ENCODE peak calls at places on chromosomes 2 and 18, in four cellular contexts. N is fibroblast of the aortic adventitia, X is colonic mucosa, J is heart left ventricle. K is an unnamed sample.

GRCh38 chr2:241772063-241772499 is 4.5 kb upstream of the GAL3ST2 start:
- DNase-seq in J (no peak), N (no peak), X (no peak), K (no peak)

GRCh38 chr18:2641638-2642037 is 13.9 kb upstream of the SMCHD1 start:
- DNase-seq in N (peak), J (no peak), X (no peak), K (no peak)

GRCh38 chr2:11213090-11213638 is 57.9 kb downstream of the SLC66A3 start:
- DNase-seq in N (peak), J (no peak), X (no peak), K (no peak)

GRCh38 chr2:173986805-173987204 is 21.6 kb upstream of the SP3 start:
- DNase-seq in X (no peak), N (no peak), J (peak), K (no peak)

GRCh38 chr2:196105956-196106355 is 37.3 kb upstream of the DNAH7 start:
- DNase-seq in J (no peak), N (no peak), X (no peak), K (no peak)

GRCh38 chr2:203252851-203253250 is 14.0 kb downstream of the CYP20A1 start:
- DNase-seq in X (no peak), N (no peak), J (no peak), K (no peak)

GRCh38 chr18:48609820-48610815 is 71.3 kb downstream of the CTIF start:
- DNase-seq in X (no peak), J (no peak), N (no peak), K (no peak)

GRCh38 chr2:190802133-190802532 is 78.5 kb upstream of the GLS start:
- DNase-seq in X (no peak), J (no peak), N (no peak), K (no peak)

GRCh38 chr2:118032169-118033013 is 18.5 kb upstream of the CCDC93 start:
- DNase-seq in N (peak), J (no peak), X (peak), K (no peak)

GRCh38 chr2:233820766-233821105 is 33.6 kb downstream of the HJURP start:
- DNase-seq in N (no peak), X (no peak), J (no peak), K (no peak)

GRCh38 chr2:102950547-102950946 is 188.7 kb downstream of the TMEM182 start:
- DNase-seq in X (no peak), N (no peak), J (no peak), K (no peak)

GRCh38 chr18:68676913-68677312 is 38.0 kb downstream of the TMX3 start:
- DNase-seq in J (no peak), N (peak), X (no peak), K (no peak)

GRCh38 chr2:17800219-17800618 is 16.0 kb upstream of the MSGN1 start:
- DNase-seq in J (no peak), N (no peak), X (no peak), K (no peak)

GRCh38 chr2:223779877-223780276 is 57.5 kb downstream of the AP1S3 start:
- DNase-seq in J (no peak), X (peak), N (peak), K (no peak)

GRCh38 chr2:161239416-161240109 is 68.7 kb upstream of the PSMD14 start:
- DNase-seq in J (no peak), X (no peak), N (no peak), K (no peak)

GRCh38 chr2:44747794-44748193 is 193.7 kb upstream of the SIX3 start:
- DNase-seq in J (no peak), N (no peak), X (no peak), K (no peak)

GRCh38 chr18:23038712-23039111 is 96.6 kb upstream of the CABLES1 start:
- DNase-seq in N (peak), J (no peak), X (no peak), K (no peak)

GRCh38 chr2:170930132-170931109 is 1.4 kb downstream of the GORASP2 start:
- DNase-seq in J (no peak), N (peak), X (peak), K (no peak)

GRCh38 chr2:176096243-176096985 is 3.2 kb upstream of the HOXD12 start:
- DNase-seq in J (no peak), N (peak), X (peak), K (no peak)

GRCh38 chr18:46402396-46402795 is 254.6 kb downstream of the LOXHD1 start:
- DNase-seq in X (no peak), J (no peak), N (no peak), K (no peak)

GRCh38 chr2:15711126-15711860 is 119.6 kb downstream of the DDX1 start:
- DNase-seq in N (no peak), J (no peak), X (no peak), K (no peak)

GRCh38 chr2:10003206-10004125 is 39.9 kb upstream of the KLF11 start:
- DNase-seq in N (no peak), X (no peak), J (no peak), K (no peak)

GRCh38 chr2:78865663-78866062 is 159.8 kb upstream of the REG3G start:
- DNase-seq in N (no peak), J (no peak), X (no peak), K (no peak)

GRCh38 chr2:126663184-126663963 is 7.4 kb downstream of the GYPC start:
- DNase-seq in J (no peak), N (no peak), X (no peak), K (no peak)

GRCh38 chr18:26419746-26420145 is 128.6 kb downstream of the KCTD1 start:
- DNase-seq in J (no peak), N (no peak), X (no peak), K (no peak)

GRCh38 chr2:142037744-142038143 is 93.1 kb downstream of the LRP1B start:
- DNase-seq in X (no peak), N (no peak), J (no peak), K (no peak)

GRCh38 chr18:54090856-54091255 is 133.6 kb downstream of the MBD2 start:
- DNase-seq in J (no peak), X (no peak), N (no peak), K (no peak)

GRCh38 chr2:234963785-234964615 is 12.2 kb downstream of the SH3BP4 start:
- DNase-seq in N (peak), X (peak), J (no peak), K (no peak)

GRCh38 chr2:233209117-233209977 is 42.1 kb upstream of the ATG16L1 start:
- DNase-seq in J (no peak), X (no peak), N (peak), K (no peak)

GRCh38 chr2:30362468-30363081 is 84.5 kb upstream of the LCLAT1 start:
- DNase-seq in N (peak), X (no peak), J (no peak), K (no peak)

GRCh38 chr2:233718552-233718951 is at the start of gene UGT1A4:
- DNase-seq in X (no peak), N (no peak), J (no peak), K (no peak)

GRCh38 chr2:228377533-228377932 is 196.0 kb upstream of the SPHKAP start:
- DNase-seq in X (no peak), J (no peak), N (no peak), K (no peak)

GRCh38 chr18:79519751-79520472 is 124.2 kb downstream of the NFATC1 start:
- DNase-seq in J (no peak), X (peak), N (no peak), K (no peak)

GRCh38 chr2:63614448-63614968 is 25.7 kb downstream of the MDH1 start:
- DNase-seq in X (no peak), J (no peak), N (peak), K (no peak)

GRCh38 chr2:133194777-133195335 is 373.4 kb downstream of the NCKAP5 start:
- DNase-seq in X (no peak), J (no peak), N (no peak), K (no peak)

GRCh38 chr2:3222636-3223035 is 155.0 kb downstream of the EIPR1 start:
- DNase-seq in J (no peak), N (no peak), X (no peak), K (no peak)

GRCh38 chr18:79919089-79919488 is 32.4 kb downstream of the SLC66A2 start:
- DNase-seq in N (no peak), X (no peak), J (no peak), K (peak)

GRCh38 chr2:64049633-64050220 is 30.5 kb upstream of the VPS54 start:
- DNase-seq in X (peak), N (peak), J (peak), K (peak)

GRCh38 chr2:88919087-88919738 is 227.7 kb downstream of the RPIA start:
- DNase-seq in X (no peak), N (peak), J (no peak), K (no peak)

GRCh38 chr18:59268722-59269562 is 4.3 kb downstream of the RAX start:
- DNase-seq in N (no peak), J (peak), X (no peak), K (peak)
- TF ChIP-seq CTCF in N (no peak), J (no peak), X (no peak), K (peak)

DNA sequence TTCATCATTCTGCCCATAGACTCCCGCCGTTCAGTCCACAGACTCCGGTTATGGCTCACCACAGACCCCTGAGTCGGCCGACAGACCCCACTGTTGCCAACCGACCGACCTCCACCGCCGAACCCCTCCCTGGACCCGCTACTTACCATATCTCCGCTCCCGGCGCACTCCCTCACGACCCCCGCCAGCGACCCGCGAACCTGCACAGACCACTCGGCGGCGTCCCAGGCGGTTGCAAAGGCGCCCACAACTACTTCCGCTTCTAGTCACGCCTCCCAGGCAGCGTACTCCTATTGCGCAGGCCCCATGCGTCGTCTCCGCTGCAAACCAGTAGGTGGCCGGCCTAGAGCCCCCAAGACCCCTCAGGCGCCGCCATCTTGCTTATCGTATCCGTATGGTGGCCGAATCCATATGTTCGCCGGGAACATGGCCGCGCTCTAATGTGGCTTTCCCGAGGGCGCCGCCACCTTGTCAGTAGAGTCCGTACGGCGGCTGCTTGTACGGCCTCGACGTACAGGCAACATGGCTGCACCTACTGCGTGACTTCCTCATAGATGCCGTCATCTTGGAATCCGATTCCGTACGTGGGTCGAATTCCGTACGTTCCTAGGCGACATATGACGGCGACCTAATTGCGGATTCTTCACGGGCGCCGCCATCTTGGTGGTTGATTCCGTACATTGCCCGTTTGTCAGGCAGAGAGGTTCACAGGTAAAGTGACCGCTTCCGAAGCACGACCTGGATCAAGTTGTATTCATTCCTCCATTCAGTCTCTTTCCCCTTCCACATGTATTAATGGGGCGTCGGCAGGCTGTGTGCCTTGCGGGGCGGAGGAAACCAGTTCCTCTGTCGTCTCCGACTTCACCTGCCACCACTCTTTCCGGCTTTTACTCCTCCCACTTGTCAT is at the start of gene CXXC1:
- DNase-seq in J (peak), X (peak), N (peak), K (peak)
- TF ChIP-seq CTCF in J (peak), X (peak), N (peak), K (peak)

DNA sequence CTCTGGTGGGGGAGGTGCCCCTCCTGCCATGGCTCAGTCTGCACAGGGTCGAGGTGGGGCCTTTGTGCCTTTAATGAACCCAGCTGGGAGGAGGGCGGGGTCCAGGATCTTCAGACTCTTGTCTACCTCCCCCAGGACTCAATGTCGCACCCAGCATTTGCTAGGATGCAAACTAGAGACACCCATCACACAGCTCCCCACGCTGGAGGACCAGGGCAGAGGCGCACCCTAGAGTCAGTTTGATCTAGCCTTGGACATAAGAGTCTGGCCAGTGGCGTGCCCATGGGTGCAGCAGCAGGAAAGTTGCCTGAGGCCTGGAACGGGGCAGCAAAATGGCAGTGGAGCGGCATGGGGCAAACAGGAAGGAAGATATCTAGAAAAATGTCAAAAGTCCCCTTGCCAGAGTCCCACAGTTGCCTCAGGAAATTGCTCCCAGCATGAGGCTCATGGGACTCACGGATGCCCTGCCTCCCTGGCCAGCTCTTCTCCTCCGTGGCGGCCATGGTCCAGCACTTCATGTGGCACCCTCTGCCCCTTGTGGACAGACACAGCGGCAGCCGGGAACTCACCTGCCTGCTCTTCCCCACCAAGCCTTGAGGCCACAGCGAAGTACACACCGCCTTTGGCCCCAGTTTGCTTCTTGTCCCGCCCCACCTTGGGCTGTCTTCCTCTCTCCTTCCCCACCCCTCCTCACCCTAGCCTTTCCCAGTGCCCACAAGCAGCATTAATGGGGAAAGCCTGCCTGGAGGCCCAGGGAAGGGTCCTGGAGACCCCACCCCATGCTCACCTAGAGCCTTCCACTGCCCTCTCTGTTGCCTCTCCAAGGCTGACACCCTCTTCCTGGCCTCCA is 17.7 kb downstream of the SH2D6 start:
- DNase-seq in J (no peak), X (no peak), N (no peak), K (no peak)
- TF ChIP-seq CTCF in J (no peak), X (no peak), N (no peak), K (peak)

GRCh38 chr2:237167038-237167437 is 81.3 kb downstream of the COPS8 start:
- DNase-seq in X (no peak), J (no peak), N (no peak), K (no peak)

GRCh38 chr2:237167934-237168333 is 82.2 kb downstream of the COPS8 start:
- DNase-seq in J (no peak), N (no peak), X (no peak), K (no peak)

GRCh38 chr2:237164474-237165047 is 78.9 kb downstream of the COPS8 start:
- DNase-seq in N (no peak), X (no peak), J (no peak), K (no peak)

GRCh38 chr2:237162959-237163358 is 77.3 kb downstream of the COPS8 start:
- DNase-seq in J (no peak), X (no peak), N (no peak), K (no peak)

DNA sequence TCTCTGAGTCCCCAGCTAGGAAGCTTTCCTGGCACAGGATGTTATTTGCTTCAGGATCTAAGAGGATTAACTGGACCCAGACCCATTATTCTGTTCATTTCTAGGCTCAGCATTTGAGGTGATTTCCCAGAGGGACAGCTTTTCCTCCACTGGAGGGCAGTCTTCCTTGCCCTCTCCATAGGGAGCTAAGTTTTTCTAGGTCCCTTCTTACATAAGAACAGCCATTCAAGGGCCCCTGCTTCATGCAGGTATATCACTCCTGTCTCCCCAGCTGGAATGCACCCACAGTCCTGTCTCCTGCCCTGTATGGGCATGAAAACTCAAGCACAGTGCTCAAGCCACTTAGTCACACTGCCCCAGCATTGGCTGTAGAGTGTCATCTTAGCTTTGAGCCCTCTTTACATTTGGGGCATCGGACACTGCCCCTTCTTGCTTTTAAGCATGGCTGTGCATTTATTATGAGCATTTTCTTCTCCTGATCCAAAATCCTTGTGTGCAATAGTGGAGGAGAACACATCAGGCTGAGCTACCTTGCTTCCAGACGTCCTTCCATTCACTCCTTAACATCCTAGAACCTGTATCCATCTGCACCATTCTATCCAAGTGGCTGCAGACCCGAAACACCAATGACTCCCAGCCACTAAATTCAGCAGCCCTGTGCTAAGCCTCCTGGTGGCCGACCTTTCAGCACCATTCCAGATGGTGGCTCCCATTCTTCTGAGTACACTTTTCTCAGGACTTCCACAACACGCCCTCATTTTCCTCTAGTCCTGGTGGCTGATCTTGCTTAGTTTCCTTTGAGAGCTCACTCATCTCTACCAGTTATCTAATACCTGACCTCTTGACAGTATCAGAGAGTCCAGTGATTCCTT is 80.0 kb downstream of the COPS8 start:
- DNase-seq in J (no peak), N (peak), X (no peak), K (no peak)
- TF ChIP-seq CTCF in J (peak), N (peak), X (no peak), K (peak)

GRCh38 chr2:121293450-121294325 is 8.7 kb upstream of the TFCP2L1 start:
- DNase-seq in J (peak), X (peak), N (no peak), K (no peak)

GRCh38 chr2:121295911-121296650 is 11.1 kb upstream of the TFCP2L1 start:
- DNase-seq in J (no peak), N (no peak), X (no peak), K (no peak)

GRCh38 chr2:121298476-121298875 is 13.5 kb upstream of the TFCP2L1 start:
- DNase-seq in X (no peak), J (no peak), N (no peak), K (no peak)

GRCh38 chr2:121297217-121297830 is 12.3 kb upstream of the TFCP2L1 start:
- DNase-seq in X (peak), J (no peak), N (peak), K (no peak)

DNA sequence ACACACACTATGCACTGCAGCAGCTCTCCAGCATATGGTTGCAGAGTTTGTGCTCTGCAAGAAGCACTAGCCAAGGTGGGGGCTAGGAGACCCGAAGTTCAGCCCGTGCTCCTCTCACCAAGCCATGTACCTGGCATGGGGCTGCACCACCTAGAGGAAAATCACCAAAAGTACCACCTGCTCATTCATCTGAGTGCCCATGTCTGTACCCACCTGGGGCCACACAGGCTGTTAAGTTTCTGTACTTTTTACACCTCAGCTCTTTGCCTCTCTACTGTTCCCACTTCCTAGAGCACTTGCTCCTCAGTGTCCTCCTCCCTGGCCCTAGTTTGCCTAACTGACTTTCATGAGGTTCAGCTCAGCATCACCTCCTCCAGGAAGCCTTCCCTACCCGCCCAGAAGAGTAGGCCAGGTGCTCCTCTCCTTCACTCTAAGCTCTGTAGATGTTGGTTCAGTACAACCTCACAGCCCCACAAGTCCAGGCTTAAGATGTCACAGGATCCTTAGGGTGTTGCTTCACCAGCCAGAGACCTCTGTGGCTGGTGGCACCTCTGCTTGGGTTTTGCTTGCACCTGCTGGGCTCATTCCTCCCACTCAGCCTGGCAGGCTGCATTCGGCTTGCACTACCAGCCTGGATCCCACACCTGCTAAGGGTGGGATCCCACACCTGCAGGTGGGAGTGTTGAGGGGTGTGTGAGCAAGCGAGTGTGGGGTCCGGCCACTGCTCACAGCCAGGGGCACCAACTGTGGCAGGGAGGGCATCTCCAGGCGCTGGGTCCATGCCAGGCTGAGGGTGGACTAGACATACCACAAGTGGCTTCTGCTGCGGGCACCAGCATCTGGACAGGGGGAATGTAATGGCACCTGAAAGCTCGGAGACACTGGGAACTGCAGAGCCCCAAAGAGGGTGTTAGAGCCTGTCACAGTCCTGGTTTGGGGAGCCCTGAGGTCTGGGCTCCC is 10.2 kb upstream of the TFCP2L1 start:
- DNase-seq in X (no peak), J (no peak), N (no peak), K (no peak)
- TF ChIP-seq CTCF in X (no peak), J (no peak), N (no peak), K (no peak)

GRCh38 chr2:237315170-237315880 is 98.6 kb downstream of the COL6A3 start:
- DNase-seq in N (peak), X (peak), J (peak), K (peak)
- TF ChIP-seq CTCF in N (peak), X (no peak), J (peak), K (no peak)